ENCODE peak calls at places on chromosomes 12 and 14, in eight cellular contexts. C is Peyer's patch, R is A549, B is body of pancreas, U is adrenal gland, J is OCI-LY7, L is upper lobe of right lung, K is testis. O is an unnamed sample.

GRCh38 chr12:44603701-44604100 is 272.4 kb downstream of the NELL2 start:
- DNase-seq in U (no peak), R (no peak), L (no peak), C (no peak), K (no peak), J (no peak), B (no peak), O (no peak)

GRCh38 chr14:59389936-59390335 is 75.2 kb downstream of the GPR135 start:
- DNase-seq in L (no peak), R (no peak), K (no peak), U (no peak), J (no peak), C (no peak), B (no peak), O (no peak)

GRCh38 chr14:31270196-31270772 is 62.7 kb upstream of the HECTD1 start:
- DNase-seq in C (peak; percentile 60), L (peak; percentile 69), B (peak; percentile 17), K (no peak), U (no peak), J (peak; percentile 37), R (peak; percentile 53), O (no peak)

GRCh38 chr12:128763395-128763794 is 60.4 kb downstream of the SLC15A4 start:
- DNase-seq in C (no peak), K (no peak), J (no peak), U (no peak), R (no peak), L (no peak), B (no peak), O (no peak)

GRCh38 chr12:114769634-114770033 is 85.7 kb upstream of the TBX3 start:
- DNase-seq in K (no peak), R (no peak), L (no peak), J (no peak), U (peak; percentile 83), C (no peak), B (no peak), O (no peak)

GRCh38 chr12:31201382-31201781 is 124.6 kb downstream of the SINHCAF start:
- DNase-seq in J (no peak), C (no peak), K (no peak), R (no peak), U (no peak), B (no peak), L (no peak), O (no peak)

GRCh38 chr14:45972416-45972815 is 679.2 kb downstream of the RPL10L start:
- DNase-seq in R (no peak), J (no peak), K (no peak), L (no peak), U (no peak), C (no peak), B (no peak), O (no peak)

GRCh38 chr12:132357623-132358186 is 28.3 kb upstream of the GALNT9 start:
- DNase-seq in R (no peak), C (no peak), L (peak; percentile 48), J (no peak), B (no peak), U (no peak), K (no peak), O (no peak)

GRCh38 chr12:45731376-45731775 is 1.9 kb downstream of the ARID2 start:
- DNase-seq in K (no peak), C (no peak), U (no peak), R (no peak), L (no peak), J (no peak), B (no peak), O (no peak)

GRCh38 chr14:22852599-22852939 is 16.2 kb downstream of the MMP14 start:
- DNase-seq in K (no peak), L (no peak), B (no peak), U (no peak), R (no peak), J (no peak), C (no peak), O (no peak)
- H3K4me1 ChIP-seq in K (peaks cover 28% of the 10 kb centered on the region), L (peaks cover 48% of the 10 kb centered on the region), B (peaks cover 28% of the 10 kb centered on the region), U (peaks cover 5% of the 10 kb centered on the region), R (peaks cover 4% of the 10 kb centered on the region), J (peaks cover 19% of the 10 kb centered on the region), C (peaks cover 5% of the 10 kb centered on the region), O (peaks cover 10% of the 10 kb centered on the region)

DNA sequence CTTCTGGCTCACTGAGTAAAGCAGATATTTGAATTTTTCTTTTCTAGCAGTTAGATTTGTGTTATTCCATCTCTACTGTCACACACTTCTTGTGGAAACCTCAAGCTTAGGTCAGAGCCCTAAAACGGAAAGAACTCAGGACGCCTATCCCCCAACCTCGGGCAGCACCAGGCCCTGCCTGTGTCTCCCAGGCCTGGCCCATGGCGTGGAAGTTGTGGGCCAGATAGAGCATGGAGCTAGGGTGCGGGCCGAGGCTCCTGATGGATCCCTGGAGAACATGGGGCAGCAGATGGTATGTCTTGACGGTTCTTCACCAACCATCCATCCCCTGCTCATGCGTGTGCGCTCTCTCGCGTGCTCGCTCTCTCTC is 20.6 kb downstream of the P2RX4 start:
- DNase-seq in U (no peak), B (no peak), J (no peak), R (no peak), C (no peak), L (no peak), K (no peak), O (no peak)
- TF ChIP-seq CTCF in U (no peak), B (no peak), J (no peak), R (no peak), C (no peak), L (no peak), K (no peak), O (no peak)

DNA sequence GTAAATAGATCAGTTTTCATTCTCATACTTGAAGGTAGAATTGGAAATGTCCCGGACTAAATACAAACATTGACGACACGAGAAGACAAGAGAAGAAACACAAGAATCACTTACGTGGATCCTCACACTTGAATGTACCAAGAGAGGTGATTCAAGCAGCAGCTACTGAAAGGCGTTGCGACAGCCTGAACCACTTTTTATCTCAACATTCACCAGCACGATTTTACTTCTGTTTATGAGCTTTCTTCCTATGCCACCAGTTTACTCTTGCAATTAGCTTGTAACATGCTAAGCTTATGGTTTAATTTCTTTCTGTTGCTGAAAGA is 3.5 kb upstream of the FZD10 start:
- DNase-seq in B (no peak), J (no peak), R (no peak), C (no peak), U (no peak), K (no peak), L (no peak), O (no peak)
- H3K4me3 ChIP-seq in B (no peak overlapping the region), J (no peak overlapping the region), R (no peak overlapping the region), C (no peak overlapping the region), U (no peak overlapping the region), K (no peak overlapping the region), L (no peak overlapping the region), O (no peak overlapping the region)

GRCh38 chr12:106584104-106585064 is 1.6 kb downstream of the RFX4 start:
- DNase-seq in R (peak; percentile 48), C (no peak), U (no peak), B (no peak), K (no peak), L (no peak), J (no peak), O (no peak)

GRCh38 chr12:106585862-106586534 is 3.2 kb downstream of the RFX4 start:
- DNase-seq in K (no peak), B (no peak), U (no peak), R (peak; percentile 50), J (no peak), L (no peak), C (no peak), O (no peak)

GRCh38 chr12:106586803-106587684 is 4.2 kb downstream of the RFX4 start:
- DNase-seq in U (no peak), L (no peak), J (no peak), C (no peak), K (no peak), R (peak; percentile 28), B (no peak), O (no peak)

GRCh38 chr12:106585237-106585834 is 2.5 kb downstream of the RFX4 start:
- DNase-seq in K (no peak), C (no peak), U (no peak), R (no peak), L (no peak), J (no peak), B (no peak), O (no peak)

DNA sequence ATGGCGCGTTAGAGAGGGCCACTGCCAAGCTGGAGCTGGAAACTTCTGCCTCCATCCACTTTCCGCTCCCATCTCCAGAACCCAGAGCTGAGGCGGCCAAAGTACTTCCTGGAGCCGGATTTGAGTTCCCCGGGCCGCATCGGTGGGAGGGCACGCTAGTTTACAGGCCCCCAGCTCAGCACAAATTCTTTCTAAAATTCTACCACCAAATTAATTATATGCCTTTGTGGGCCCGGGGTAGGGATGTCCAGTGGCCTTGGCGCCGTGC is 3.7 kb downstream of the RFX4 start:
- DNase-seq in K (no peak), R (no peak), C (no peak), J (no peak), L (no peak), B (no peak), U (no peak), O (no peak)
- H3K4me1 ChIP-seq in K (peaks cover 36% of the 10 kb centered on the region), R (peaks cover 54% of the 10 kb centered on the region), C (no peaks in the 10 kb centered on the region), J (no peaks in the 10 kb centered on the region), L (peaks cover 15% of the 10 kb centered on the region), B (peaks cover 41% of the 10 kb centered on the region), U (peaks cover 24% of the 10 kb centered on the region), O (peaks cover 4% of the 10 kb centered on the region)

DNA sequence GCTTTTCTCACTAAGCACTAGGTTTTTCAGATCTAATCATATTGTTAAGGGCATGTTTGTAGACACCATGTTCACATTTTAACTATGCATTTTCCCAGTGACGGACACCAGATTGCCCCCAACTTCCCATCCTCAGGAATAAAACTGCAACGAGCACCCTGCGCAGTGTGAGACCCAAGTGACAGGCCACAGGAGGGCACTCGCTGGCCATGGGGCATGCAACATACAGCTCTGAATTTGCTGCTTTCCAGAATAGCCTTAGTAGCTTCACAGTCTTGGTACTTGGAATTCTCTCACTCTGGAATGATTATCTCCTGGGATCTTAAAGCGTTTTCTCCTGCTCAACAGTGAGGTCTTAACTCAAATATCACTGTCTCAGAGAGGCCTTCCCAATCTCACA is 983 bp upstream of the DDX47 start:
- DNase-seq in C (no peak), L (no peak), U (no peak), R (peak; percentile 81), K (no peak), J (no peak), B (no peak), O (no peak)
- TF ChIP-seq CTCF in C (no peak), L (peak; percentile 6), U (no peak), R (peak; percentile 84), K (no peak), J (no peak), B (no peak), O (no peak)

DNA sequence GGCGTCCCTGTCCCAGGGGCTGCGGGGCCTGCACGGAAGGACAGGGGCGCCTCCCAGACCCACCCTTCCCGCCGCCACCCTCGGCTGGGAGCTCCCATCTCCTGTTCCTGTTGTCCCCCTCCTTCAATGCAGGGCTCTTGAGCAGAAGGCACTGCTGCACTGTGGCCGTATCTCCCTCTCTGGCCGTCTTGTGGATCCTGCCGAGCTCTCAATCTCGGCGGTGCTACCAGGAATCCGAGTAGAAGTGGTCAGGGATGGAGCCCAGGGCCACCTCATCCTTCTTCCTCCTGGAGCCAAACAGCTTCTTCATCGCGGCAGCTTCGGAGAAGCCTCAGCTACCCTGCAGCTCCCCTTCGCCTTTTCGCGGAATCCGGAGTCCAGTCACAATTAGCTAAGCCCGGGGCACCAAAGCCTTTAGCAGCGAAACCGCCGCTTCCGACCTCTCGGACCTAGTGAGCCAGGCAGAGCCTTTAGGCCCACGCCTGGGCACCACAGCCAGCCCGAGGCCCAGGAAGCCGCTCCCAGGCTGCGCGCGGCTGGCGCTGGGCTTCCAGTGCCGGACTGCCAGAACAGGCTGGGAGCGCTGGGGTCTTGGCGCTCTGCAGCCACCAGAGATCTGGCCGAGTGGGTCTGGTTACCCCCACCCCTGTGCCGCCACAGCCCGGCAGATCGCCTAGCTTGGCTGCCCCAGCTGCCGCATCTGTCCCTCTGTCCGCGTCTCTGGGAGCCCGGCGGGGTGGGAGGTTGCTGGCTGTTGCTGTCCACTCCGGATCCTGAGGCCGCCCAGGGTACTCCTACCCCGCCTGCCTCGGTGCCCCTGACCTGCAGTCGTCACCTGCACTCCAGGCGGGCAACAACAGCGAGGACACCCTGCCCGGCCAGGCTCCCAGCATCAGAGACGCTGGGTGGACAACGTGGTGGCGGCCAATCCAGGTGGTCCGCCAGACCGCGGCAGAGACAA is 69.1 kb downstream of the ASCL4 start:
- DNase-seq in C (no peak), R (no peak), L (peak; percentile 65), K (no peak), B (no peak), U (no peak), J (no peak), O (no peak)
- H3K4me3 ChIP-seq in C (peak overlapping the region; percentile 32), R (no peak overlapping the region), L (peak overlapping the region; percentile 32), K (no peak overlapping the region), B (no peak overlapping the region), U (peak overlapping the region; percentile 44), J (no peak overlapping the region), O (peak overlapping the region; percentile 32)